ENCODE peak calls at places on chromosomes 6 and 20, in four cellular contexts. R is K562, I is SK-N-SH, W is GM12878. Q is an unnamed sample.

GRCh38 chr6:44237813-44238433 is 9.0 kb upstream of the HSP90AB1 start:
- DNase-seq in R (peak; percentile 92), I (peak; percentile 92), W (no peak), Q (peak; percentile 72)

GRCh38 chr20:51696304-51697118 is 71.7 kb downstream of the ATP9A start:
- DNase-seq in R (no peak), I (peak; percentile 65), W (no peak), Q (no peak)

GRCh38 chr6:18515767-18516166 is 128.6 kb downstream of the RNF144B start:
- DNase-seq in R (no peak), I (no peak), W (no peak), Q (no peak)

GRCh38 chr6:158047563-158048323 is 66.1 kb downstream of the SYNJ2 start:
- DNase-seq in R (no peak), I (no peak), W (no peak), Q (no peak)

GRCh38 chr6:101722991-101723579 is 329.6 kb downstream of the GRIK2 start:
- DNase-seq in R (no peak), I (no peak), W (no peak), Q (no peak)

GRCh38 chr20:63174309-63175030 is 41.5 kb downstream of the YTHDF1 start:
- DNase-seq in R (no peak), I (no peak), W (no peak), Q (no peak)

GRCh38 chr20:50561379-50562078 is 51.3 kb downstream of the PTPN1 start:
- DNase-seq in R (no peak), I (no peak), W (no peak), Q (no peak)

GRCh38 chr6:81892911-81893310 is 140.4 kb upstream of the TENT5A start:
- DNase-seq in R (no peak), I (no peak), W (no peak), Q (no peak)

GRCh38 chr6:132218063-132218696 is 183.1 kb downstream of the MOXD1 start:
- DNase-seq in R (no peak), I (peak; percentile 13), W (no peak), Q (no peak)

GRCh38 chr20:56911946-56912345 is 282.8 kb downstream of the TFAP2C start:
- DNase-seq in R (no peak), I (no peak), W (no peak), Q (no peak)

GRCh38 chr6:4920914-4921410 is 82.9 kb downstream of the RPP40 start:
- DNase-seq in R (no peak), I (no peak), W (no peak), Q (no peak)

GRCh38 chr20:23622839-23623343 is 14.9 kb downstream of the CST3 start:
- DNase-seq in R (peak; percentile 50), I (no peak), W (no peak), Q (no peak)

GRCh38 chr6:56381852-56382251 is 134.5 kb upstream of the COL21A1 start:
- DNase-seq in R (no peak), I (no peak), W (peak; percentile 7), Q (peak; percentile 57)

GRCh38 chr20:38267251-38267650 is 6.7 kb upstream of the KIAA1755 start:
- DNase-seq in R (no peak), I (no peak), W (no peak), Q (no peak)

GRCh38 chr20:56974499-56975250 is 291.8 kb downstream of the BMP7 start:
- DNase-seq in R (peak; percentile 31), I (no peak), W (no peak), Q (peak; percentile 73)

GRCh38 chr6:149264629-149265028 is 52.9 kb upstream of the TAB2 start:
- DNase-seq in R (no peak), I (no peak), W (no peak), Q (no peak)

GRCh38 chr6:108699290-108700041 is 138.7 kb downstream of the FOXO3 start:
- DNase-seq in R (no peak), I (no peak), W (no peak), Q (no peak)

GRCh38 chr6:7917729-7918128 is 7.1 kb upstream of the TXNDC5 start:
- DNase-seq in R (no peak), I (no peak), W (no peak), Q (no peak)

GRCh38 chr6:156164701-156165454 is 612.3 kb upstream of the ARID1B start:
- DNase-seq in R (no peak), I (no peak), W (no peak), Q (no peak)

GRCh38 chr6:112743343-112743742 is 396.2 kb downstream of the RFPL4B start:
- DNase-seq in R (no peak), I (no peak), W (no peak), Q (no peak)

GRCh38 chr6:107599043-107599442 is 109.1 kb downstream of the SOBP start:
- DNase-seq in R (no peak), I (no peak), W (no peak), Q (no peak)

GRCh38 chr6:3825331-3825831 is 23.8 kb upstream of the FAM50B start:
- DNase-seq in R (peak; percentile 42), I (no peak), W (no peak), Q (no peak)

GRCh38 chr6:4491501-4492260 is 284.5 kb upstream of the CDYL start:
- DNase-seq in R (no peak), I (no peak), W (no peak), Q (no peak)

GRCh38 chr20:61440548-61441055 is 188.5 kb downstream of the CDH4 start:
- DNase-seq in R (no peak), I (no peak), W (no peak), Q (no peak)

GRCh38 chr6:28767133-28767532 is 156.7 kb downstream of the TRIM27 start:
- DNase-seq in R (no peak), I (no peak), W (no peak), Q (no peak)

GRCh38 chr6:149273318-149273717 is 44.2 kb upstream of the TAB2 start:
- DNase-seq in R (no peak), I (no peak), W (no peak), Q (no peak)

GRCh38 chr6:151440930-151441329 is 11.0 kb downstream of the RMND1 start:
- DNase-seq in R (no peak), I (no peak), W (no peak), Q (peak; percentile 22)

GRCh38 chr20:37200926-37201826 is 21.8 kb upstream of the MROH8 start:
- DNase-seq in R (no peak), I (no peak), W (no peak), Q (no peak)

GRCh38 chr6:169859978-169860703 is 108.7 kb downstream of the ERMARD start:
- DNase-seq in R (no peak), I (peak; percentile 19), W (no peak), Q (no peak)

GRCh38 chr20:10490706-10491105 is 55.6 kb downstream of the SLX4IP start:
- DNase-seq in R (no peak), I (no peak), W (no peak), Q (no peak)

GRCh38 chr6:125981566-125982185 is 4.7 kb upstream of the TRMT11 start:
- DNase-seq in R (no peak), I (no peak), W (no peak), Q (no peak)

GRCh38 chr20:23125159-23125558 is 39.0 kb upstream of the CD93 start:
- DNase-seq in R (no peak), I (no peak), W (no peak), Q (no peak)

GRCh38 chr20:5991623-5992441 is 41.4 kb downstream of the MCM8 start:
- DNase-seq in R (no peak), I (no peak), W (no peak), Q (no peak)

GRCh38 chr20:44057698-44058675 is 129.0 kb downstream of the JPH2 start:
- DNase-seq in R (no peak), I (no peak), W (no peak), Q (no peak)

DNA sequence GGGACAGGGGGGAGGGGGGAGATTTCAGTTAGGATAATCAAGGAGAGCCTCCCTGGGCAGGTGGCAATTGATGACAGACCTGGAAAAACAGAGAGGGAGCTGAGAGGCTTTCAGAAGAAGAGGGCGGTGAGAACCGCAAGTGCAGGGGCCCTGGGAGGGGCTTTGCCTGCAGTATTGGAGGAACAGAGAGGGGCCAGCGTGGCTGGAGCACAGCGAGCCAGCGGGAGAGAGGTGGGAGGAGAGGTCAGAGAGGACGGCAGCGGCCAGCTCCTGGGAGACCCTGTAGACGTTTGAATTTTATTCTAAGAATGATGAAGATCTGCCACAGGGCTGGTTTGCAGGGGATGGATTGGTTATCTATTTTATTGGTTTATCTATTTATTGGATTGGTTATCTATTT is 34.5 kb upstream of the NOL4L start:
- DNase-seq in R (no peak), I (no peak), W (no peak), Q (no peak)
- TF ChIP-seq JUND in R (no peak), I (no peak), W (no peak), Q (no peak)

GRCh38 chr6:33082702-33083101 is 6.9 kb downstream of the HLA-DPB1 start:
- DNase-seq in R (peak; percentile 56), I (peak; percentile 27), W (no peak), Q (no peak)
- TF ChIP-seq JUND in R (no peak), I (no peak), W (no peak), Q (no peak)

GRCh38 chr6:19979059-19979458 is 141.9 kb downstream of the ID4 start:
- DNase-seq in R (no peak), I (no peak), W (no peak), Q (no peak)

GRCh38 chr6:19988555-19988954 is 151.4 kb downstream of the ID4 start:
- DNase-seq in R (peak; percentile 23), I (no peak), W (no peak), Q (peak; percentile 39)

GRCh38 chr6:19986691-19987438 is 149.7 kb downstream of the ID4 start:
- DNase-seq in R (no peak), I (no peak), W (no peak), Q (no peak)

DNA sequence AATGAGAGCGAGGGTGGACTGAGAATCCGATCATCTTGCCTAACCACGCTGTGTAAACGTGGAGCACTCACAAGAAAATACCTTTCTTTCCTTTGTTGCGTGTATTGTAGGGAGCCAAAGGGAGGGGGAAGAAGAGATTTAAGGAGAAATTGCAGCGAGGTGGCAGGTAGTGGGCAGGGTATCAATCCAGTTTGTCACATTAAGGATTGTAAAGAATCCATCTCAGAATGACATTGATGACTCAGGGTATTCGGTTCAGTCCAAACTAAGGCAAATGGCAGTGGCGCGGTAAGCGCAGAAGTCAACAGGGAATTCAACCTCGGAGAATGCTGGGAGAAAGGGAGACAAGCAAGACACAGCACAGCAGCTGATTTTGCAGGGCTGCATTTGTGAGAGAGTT is 146.2 kb downstream of the ID4 start:
- DNase-seq in R (no peak), I (no peak), W (no peak), Q (no peak)
- TF ChIP-seq JUND in R (no peak), I (no peak), W (no peak), Q (no peak)

GRCh38 chr20:11813106-11813890 is 104.4 kb upstream of the BTBD3 start:
- DNase-seq in R (no peak), I (no peak), W (no peak), Q (no peak)
- TF ChIP-seq JUND in R (no peak), I (no peak), W (no peak), Q (no peak)